ENCODE peak calls at places on chromosomes 5 and 9, in four cellular contexts. P is psoas muscle, F is right lobe of liver, J is prostate gland. Q is an unnamed sample.
A peak's percentile ranks its signal among the peaks of the same experiment; 100 is the strongest.

GRCh38 chr5:149002053-149002452 is 60.8 kb downstream of the SH3TC2 start:
- DNase-seq in P (peak; percentile 22), F (no peak), J (no peak), Q (no peak)

GRCh38 chr5:10600629-10601245 is 36.9 kb downstream of the ANKRD33B start:
- DNase-seq in P (no peak), F (peak; percentile 30), J (no peak), Q (no peak)

GRCh38 chr5:980941-981340 is 27.7 kb upstream of the NKD2 start:
- DNase-seq in P (no peak), F (no peak), J (peak; percentile 3), Q (no peak)

GRCh38 chr9:88992556-88992955 is 1.3 kb downstream of the S1PR3 start:
- DNase-seq in P (no peak), F (no peak), J (no peak), Q (no peak)

GRCh38 chr5:142896325-142897007 is 126.3 kb downstream of the ARHGAP26 start:
- DNase-seq in P (no peak), F (no peak), J (no peak), Q (no peak)

GRCh38 chr5:16582081-16582480 is 34.7 kb downstream of the RETREG1 start:
- DNase-seq in P (no peak), F (no peak), J (no peak), Q (no peak)

GRCh38 chr5:119105971-119106370 is 35.1 kb downstream of the DMXL1 start:
- DNase-seq in P (no peak), F (no peak), J (no peak), Q (no peak)

GRCh38 chr5:94903719-94904118 is 285.2 kb downstream of the SLF1 start:
- DNase-seq in P (no peak), F (no peak), J (no peak), Q (no peak)

GRCh38 chr5:151757233-151758140 is 944 bp downstream of the ATOX1 start:
- DNase-seq in P (no peak), F (no peak), J (peak; percentile 18), Q (no peak)

GRCh38 chr5:115246361-115246991 is 16.2 kb downstream of the PGGT1B start:
- DNase-seq in P (no peak), F (no peak), J (no peak), Q (no peak)

GRCh38 chr5:8628521-8628920 is 759.6 kb downstream of the MTRR start:
- DNase-seq in P (no peak), F (no peak), J (no peak), Q (no peak)

GRCh38 chr5:56155085-56155484 is 78.0 kb downstream of the ANKRD55 start:
- DNase-seq in P (no peak), F (no peak), J (no peak), Q (no peak)

GRCh38 chr9:133788819-133789733 is 50.9 kb upstream of the SARDH start:
- DNase-seq in P (no peak), F (peak; percentile 85), J (peak; percentile 22), Q (no peak)

GRCh38 chr5:65126192-65126591 is 355.5 kb downstream of the ADAMTS6 start:
- DNase-seq in P (no peak), F (no peak), J (no peak), Q (no peak)

GRCh38 chr5:112420111-112420864 is 1.2 kb upstream of the EPB41L4A start:
- DNase-seq in P (peak; percentile 82), F (peak; percentile 82), J (peak; percentile 87), Q (peak; percentile 41)

GRCh38 chr5:109865636-109866035 is 175.9 kb downstream of the MAN2A1 start:
- DNase-seq in P (no peak), F (no peak), J (no peak), Q (no peak)

GRCh38 chr9:16871358-16872151 is 1.1 kb upstream of the BNC2 start:
- DNase-seq in P (peak; percentile 63), F (no peak), J (peak; percentile 14), Q (peak; percentile 26)

GRCh38 chr5:155522540-155522939 is 509.0 kb downstream of the KIF4B start:
- DNase-seq in P (no peak), F (no peak), J (no peak), Q (no peak)

GRCh38 chr9:87500491-87500890 is 2.8 kb downstream of the DAPK1 start:
- DNase-seq in P (no peak), F (no peak), J (no peak), Q (no peak)

GRCh38 chr9:93415176-93415690 is 36.3 kb upstream of the FAM120A start:
- DNase-seq in P (no peak), F (no peak), J (no peak), Q (no peak)

GRCh38 chr5:113147088-113147487 is 170.5 kb downstream of the DCP2 start:
- DNase-seq in P (no peak), F (no peak), J (no peak), Q (no peak)

GRCh38 chr9:3828495-3828894 is 302.7 kb upstream of the RFX3 start:
- DNase-seq in P (no peak), F (no peak), J (no peak), Q (no peak)

GRCh38 chr5:136133416-136134383 is 1.1 kb downstream of the SMAD5 start:
- DNase-seq in P (peak; percentile 48), F (peak; percentile 59), J (peak; percentile 40), Q (no peak)

GRCh38 chr5:177491429-177491945 is 5.9 kb downstream of the PDLIM7 start:
- DNase-seq in P (peak; percentile 56), F (no peak), J (no peak), Q (no peak)

GRCh38 chr5:149061341-149061740 is 1.5 kb downstream of the SH3TC2 start:
- DNase-seq in P (no peak), F (no peak), J (no peak), Q (no peak)

GRCh38 chr5:160556886-160557285 is 135.2 kb downstream of the PTTG1 start:
- DNase-seq in P (no peak), F (no peak), J (no peak), Q (no peak)

GRCh38 chr5:84524491-84524890 is 139.8 kb upstream of the EDIL3 start:
- DNase-seq in P (no peak), F (no peak), J (no peak), Q (no peak)

GRCh38 chr5:67156976-67157583 is 39.5 kb downstream of the CD180 start:
- DNase-seq in P (peak; percentile 23), F (no peak), J (no peak), Q (no peak)

GRCh38 chr5:135834639-135835529 is at the start of gene SLC25A48:
- DNase-seq in P (peak; percentile 58), F (peak; percentile 82), J (peak; percentile 43), Q (no peak)

DNA sequence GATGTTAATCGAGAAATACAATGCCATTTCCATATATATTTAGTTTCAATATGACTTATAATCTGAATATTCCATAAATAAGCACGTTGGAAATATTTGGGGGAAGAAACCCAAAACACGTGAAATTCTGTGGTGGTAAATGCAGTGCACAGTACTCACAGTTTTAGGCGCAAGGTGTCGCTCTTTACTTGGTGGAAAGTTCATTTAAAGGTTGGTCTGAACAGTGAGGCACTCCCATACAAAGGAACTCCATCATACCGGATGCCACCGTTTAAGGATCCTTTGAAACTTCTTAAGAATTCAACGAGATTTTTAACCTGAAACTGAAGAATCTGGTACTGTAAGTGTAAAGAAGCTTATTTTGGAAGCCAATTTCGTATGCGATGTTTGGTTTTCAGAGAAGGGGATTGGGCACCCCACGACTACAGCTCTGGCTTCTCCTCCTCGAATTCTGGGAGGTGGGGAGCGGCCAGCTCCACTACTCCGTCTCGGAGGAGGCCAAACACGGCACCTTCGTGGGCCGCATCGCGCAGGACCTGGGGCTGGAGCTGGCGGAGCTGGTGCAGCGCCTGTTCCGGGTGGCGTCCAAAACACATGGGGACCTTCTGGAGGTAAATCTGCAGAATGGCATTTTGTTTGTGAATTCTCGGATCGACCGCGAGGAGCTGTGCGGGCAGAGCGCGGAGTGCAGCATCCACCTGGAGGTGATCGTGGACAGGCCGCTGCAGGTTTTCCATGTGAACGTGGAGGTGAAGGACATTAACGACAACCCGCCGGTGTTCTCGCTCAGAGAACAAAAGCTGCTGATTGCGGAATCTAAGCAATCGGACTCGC is at the start of gene PCDHA11:
- DNase-seq in P (no peak), F (no peak), J (no peak), Q (no peak)
- TF ChIP-seq CTCF in P (no peak), F (peak; percentile 39), J (no peak), Q (no peak)

GRCh38 chr5:179080724-179081123 is 20.6 kb downstream of the ZNF354C start:
- DNase-seq in P (no peak), F (no peak), J (no peak), Q (no peak)

GRCh38 chr5:179079165-179079987 is 19.2 kb downstream of the ZNF354C start:
- DNase-seq in P (no peak), F (no peak), J (no peak), Q (no peak)
- H3K9me3 ChIP-seq in P (peaks cover 97% of the 10 kb centered on the region), F (peaks cover 47% of the 10 kb centered on the region), J (peaks cover 19% of the 10 kb centered on the region), Q (peaks cover 100% of the 10 kb centered on the region)

DNA sequence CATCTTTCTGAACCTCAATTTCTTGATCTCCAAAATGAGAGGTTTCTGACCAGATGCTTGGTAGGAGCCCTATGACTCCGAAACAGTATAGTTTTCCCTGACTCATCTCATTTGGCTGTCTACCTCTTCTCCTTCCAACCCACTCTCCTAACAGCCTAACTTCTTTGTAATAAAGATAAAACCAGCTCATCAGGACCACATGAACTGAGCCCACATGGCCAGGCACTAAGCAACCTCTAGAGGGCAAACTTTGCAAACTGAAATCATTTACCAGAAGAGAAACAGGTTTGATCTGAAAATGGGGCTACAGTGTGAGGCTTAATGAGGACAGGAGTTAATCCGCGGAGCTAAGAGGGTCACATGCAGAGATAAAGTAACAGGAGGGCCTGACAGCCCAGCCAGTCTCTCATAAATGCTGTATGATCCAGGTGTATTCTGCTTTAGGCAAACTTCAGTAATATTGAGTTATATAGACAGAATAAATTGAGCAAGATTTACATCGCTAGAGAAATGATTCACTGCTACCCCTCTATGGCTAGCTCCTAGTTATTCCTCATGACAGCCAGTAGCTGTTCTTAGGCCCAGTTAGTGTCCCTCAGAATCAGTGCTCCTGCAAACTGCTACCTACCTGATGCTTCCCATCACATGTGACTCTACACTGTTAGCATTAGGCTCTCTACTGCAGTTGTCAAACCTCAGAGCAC is 64.6 kb downstream of the ABCA1 start:
- DNase-seq in P (no peak), F (no peak), J (peak; percentile 25), Q (no peak)
- H3K4me3 ChIP-seq in P (no peak overlapping the region), F (no peak overlapping the region), J (no peak overlapping the region), Q (no peak overlapping the region)

GRCh38 chr5:138464018-138464387 is 1.3 kb upstream of the EGR1 start:
- DNase-seq in P (peak; percentile 97), F (peak; percentile 97), J (peak; percentile 94), Q (peak; percentile 78)

GRCh38 chr5:138464388-138465287 is 641 bp upstream of the EGR1 start:
- DNase-seq in P (peak; percentile 96), F (peak; percentile 98), J (peak; percentile 99), Q (peak; percentile 91)

GRCh38 chr5:138461343-138462125 is 3.7 kb upstream of the EGR1 start:
- DNase-seq in P (no peak), F (no peak), J (no peak), Q (no peak)

GRCh38 chr5:138465288-138466057 is at the start of gene EGR1:
- DNase-seq in P (peak; percentile 93), F (peak; percentile 96), J (peak; percentile 96), Q (peak; percentile 84)

DNA sequence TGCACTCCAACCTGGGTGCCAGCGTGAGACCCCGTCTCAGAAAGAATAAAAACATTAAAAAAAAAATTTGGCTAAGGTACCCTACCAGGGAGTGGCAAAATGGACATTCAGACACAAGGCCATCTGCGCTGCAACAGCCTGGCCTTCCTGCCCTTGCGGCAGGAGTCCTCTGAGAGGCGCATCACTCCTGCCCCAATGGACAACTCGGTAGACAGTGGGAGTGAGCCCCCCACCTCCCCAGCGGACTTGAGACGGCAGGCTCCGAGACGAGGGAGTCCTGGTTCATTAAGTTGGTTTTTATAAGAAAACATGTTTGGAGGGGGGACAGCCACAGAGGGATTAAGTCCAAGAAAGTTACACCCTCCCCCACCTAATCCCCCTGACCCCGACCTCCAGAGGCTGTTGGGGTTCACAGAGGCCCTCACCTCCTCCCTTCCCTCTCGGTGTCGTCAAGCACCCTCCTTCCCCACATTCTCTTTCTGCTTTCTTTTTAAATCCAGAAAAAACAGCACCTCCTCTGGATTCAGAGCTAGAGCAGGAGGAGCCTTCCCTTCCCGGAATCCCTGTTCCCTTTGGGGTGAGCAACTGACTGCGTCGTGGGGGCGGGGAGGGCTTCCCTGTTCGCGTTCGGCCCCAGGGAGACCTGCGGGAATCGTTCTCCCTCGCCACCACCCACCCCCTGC is 1.8 kb upstream of the EGR1 start:
- DNase-seq in P (no peak), F (no peak), J (no peak), Q (no peak)
- TF ChIP-seq CTCF in P (no peak), F (no peak), J (no peak), Q (no peak)

Q was measured in thoracic aorta.